ENCODE peak calls at places on chromosome 21, in four cellular contexts. E is upper lobe of right lung, L is bronchial epithelial cell, U is epithelial cell of proximal tubule. I is an unnamed sample.

GRCh38 chr21:23792300-23792699 is 1815.0 kb downstream of the MRPL39 start:
- DNase-seq in E (no peak), U (no peak), L (no peak), I (no peak)

GRCh38 chr21:20662523-20662922 is 335.7 kb upstream of the NCAM2 start:
- DNase-seq in U (no peak), E (no peak), L (no peak), I (no peak)

GRCh38 chr21:28633803-28634572 is 358.7 kb downstream of the LTN1 start:
- DNase-seq in U (no peak), L (peak; percentile 98), E (no peak), I (peak; percentile 96)

GRCh38 chr21:34243562-34243961 is 120.2 kb upstream of the KCNE2 start:
- DNase-seq in U (no peak), L (peak; percentile 41), E (no peak), I (peak; percentile 53)

GRCh38 chr21:15495965-15496364 is 233.8 kb upstream of the USP25 start:
- DNase-seq in E (no peak), L (peak; percentile 82), U (no peak), I (peak; percentile 62)

GRCh38 chr21:44941567-44941966 is 1.7 kb downstream of the SLX9 start:
- DNase-seq in U (no peak), L (no peak), E (peak; percentile 54), I (no peak)

GRCh38 chr21:42298657-42299056 is 16.6 kb downstream of the TFF3 start:
- DNase-seq in E (no peak), L (no peak), U (no peak), I (no peak)

GRCh38 chr21:28975401-28975800 is 17.3 kb downstream of the LTN1 start:
- DNase-seq in E (no peak), U (no peak), L (no peak), I (no peak)

GRCh38 chr21:17427157-17427556 is 85.7 kb upstream of the CXADR start:
- DNase-seq in L (no peak), E (no peak), U (no peak), I (no peak)

GRCh38 chr21:41483415-41483814 is 24.5 kb downstream of the TMPRSS2 start:
- DNase-seq in U (no peak), E (no peak), L (no peak), I (no peak)

GRCh38 chr21:33761104-33762036 is 119.1 kb downstream of the ITSN1 start:
- DNase-seq in E (no peak), U (peak; percentile 94), L (peak; percentile 95), I (peak; percentile 92)

GRCh38 chr21:43340491-43341348 is 86.2 kb downstream of the SIK1 start:
- DNase-seq in L (peak; percentile 85), E (no peak), U (peak; percentile 19), I (peak; percentile 84)

GRCh38 chr21:44758141-44758561 is 43.5 kb downstream of the UBE2G2 start:
- DNase-seq in E (peak; percentile 58), U (no peak), L (no peak), I (no peak)

GRCh38 chr21:16535100-16535418 is 805.3 kb downstream of the USP25 start:
- DNase-seq in U (peak; percentile 57), L (peak; percentile 83), E (peak; percentile 69), I (peak; percentile 82)

GRCh38 chr21:38241029-38241740 is 15.6 kb upstream of the KCNJ15 start:
- DNase-seq in L (no peak), E (no peak), U (no peak), I (no peak)

GRCh38 chr21:38175321-38175720 is 81.5 kb upstream of the KCNJ15 start:
- DNase-seq in L (peak; percentile 54), E (no peak), U (no peak), I (peak; percentile 51)

GRCh38 chr21:42609806-42610205 is 43.6 kb upstream of the PDE9A start:
- DNase-seq in L (no peak), U (no peak), E (peak; percentile 32), I (no peak)

DNA sequence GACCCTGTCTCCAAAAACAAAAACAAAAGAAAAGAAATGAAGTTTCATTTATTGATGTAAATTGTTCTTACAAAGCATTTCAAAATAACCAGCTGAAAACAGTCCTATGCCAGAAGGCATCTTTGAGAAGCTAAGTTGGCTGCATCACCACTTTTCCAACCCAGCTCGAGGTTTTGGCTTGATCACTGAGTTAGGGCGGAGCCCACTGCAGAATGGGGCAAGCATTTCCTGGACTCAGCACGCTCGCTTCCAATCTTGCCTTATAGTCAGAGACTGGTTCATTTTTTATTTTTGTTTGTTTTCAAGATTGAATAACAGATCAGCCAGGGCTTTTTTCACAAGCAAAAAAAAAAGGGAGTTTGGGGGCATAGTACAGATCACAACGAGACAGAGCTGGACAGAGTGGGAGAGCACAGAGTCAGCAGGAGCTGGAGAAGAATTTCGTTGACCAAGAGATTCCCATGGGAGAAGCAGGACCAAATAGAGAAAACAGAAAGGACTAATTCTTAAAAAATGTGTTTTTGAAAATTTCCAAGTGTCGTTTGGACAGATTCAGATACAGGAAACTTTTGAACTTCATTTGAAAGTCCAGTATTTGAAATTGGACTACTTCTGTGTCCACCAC is 23.5 kb upstream of the COL6A1 start:
- DNase-seq in E (no peak), U (no peak), L (no peak), I (no peak)
- H3K4me3 ChIP-seq in E (no peak overlapping the region), U (no peak overlapping the region), L (no peak overlapping the region), I (no peak overlapping the region)

GRCh38 chr21:26965567-26966359 is 1.1 kb downstream of the ADAMTS5 start:
- DNase-seq in L (no peak), E (peak; percentile 67), U (no peak), I (peak; percentile 31)
- TF ChIP-seq CTCF in L (peak; percentile 45), E (peak; percentile 32), U (peak; percentile 49), I (no peak)

DNA sequence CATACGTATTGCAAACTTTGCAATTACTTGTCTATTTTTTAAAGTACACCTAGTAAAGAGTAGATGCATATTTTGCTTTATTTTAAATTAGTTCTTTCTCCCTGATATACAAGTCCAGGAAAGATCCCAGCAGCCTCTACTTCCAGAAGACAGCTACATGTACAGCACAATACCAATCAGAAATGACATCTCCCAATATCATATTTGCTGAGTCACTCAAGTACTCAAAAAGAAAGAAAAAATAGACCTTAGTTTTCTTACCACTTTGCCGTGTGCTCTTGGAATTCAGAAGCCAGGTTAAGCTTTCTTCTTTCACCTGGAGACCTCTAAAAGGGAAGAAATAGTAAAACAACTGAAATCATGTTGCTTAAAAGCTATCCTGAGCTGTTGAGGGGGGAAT is 412.6 kb upstream of the RUNX1 start:
- DNase-seq in E (no peak), L (no peak), U (no peak), I (no peak)
- H3K4me3 ChIP-seq in E (no peak overlapping the region), L (no peak overlapping the region), U (no peak overlapping the region), I (no peak overlapping the region)

DNA sequence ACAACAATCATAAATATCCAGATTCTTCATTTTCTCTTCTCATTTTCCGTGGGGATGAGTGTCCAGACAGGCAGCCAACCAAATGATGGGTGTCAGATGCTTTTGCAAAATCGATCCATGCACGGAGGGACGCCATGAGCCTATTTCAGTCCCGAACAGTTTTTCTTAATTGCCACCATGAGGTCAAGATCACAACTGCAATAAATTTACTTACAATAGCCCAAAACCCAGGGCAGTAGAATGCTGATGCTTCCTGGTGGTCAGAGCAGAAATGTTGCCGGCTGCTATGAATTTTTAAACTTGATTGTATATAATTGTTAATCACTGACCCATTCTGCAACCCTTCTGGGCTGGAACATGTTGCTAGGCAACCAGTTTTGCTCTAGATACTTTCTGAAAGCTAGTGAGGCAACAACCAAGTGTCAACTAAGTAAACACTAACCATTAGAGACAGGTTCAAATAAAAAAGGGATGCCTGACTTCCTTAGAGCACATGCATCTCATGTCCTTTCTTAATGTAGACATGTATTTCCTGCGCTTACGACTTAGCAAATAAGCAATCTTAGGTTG is 132.6 kb upstream of the TIAM1 start:
- DNase-seq in E (no peak), L (no peak), U (no peak), I (no peak)
- TF ChIP-seq CTCF in E (no peak), L (no peak), U (peak; percentile 35), I (no peak)

I was measured in epithelial cell of esophagus.